ENCODE peak calls at places on chromosomes 1 and 21, in six cellular contexts. One of them, this sample, is unnamed.

GRCh38 chr1:34163792-34164509 is 1.1 kb downstream of the CSMD2 start:
- DNase-seq in iPS DF 19.7: no peak
- DNase-seq in stimulated activated CD4-positive, alpha-beta T cell treated with anti-CD3 and anti-CD28 coated beads, TNF-alpha, amount 100 ng/mL, for 48 hours: no peak
- DNase-seq in progenitor cell of endocrine pancreas: no peak
- DNase-seq in MV-4-11: no peak
- DNase-seq in GM12865: no peak
- DNase-seq in this sample: no peak

GRCh38 chr1:156776942-156777341 is 9.6 kb downstream of the PRCC start:
- DNase-seq in iPS DF 19.7: no peak
- DNase-seq in stimulated activated CD4-positive, alpha-beta T cell treated with anti-CD3 and anti-CD28 coated beads, TNF-alpha, amount 100 ng/mL, for 48 hours: no peak
- DNase-seq in progenitor cell of endocrine pancreas: no peak
- DNase-seq in MV-4-11: no peak
- DNase-seq in GM12865: no peak
- DNase-seq in this sample: no peak

GRCh38 chr1:13651279-13651678 is 48.7 kb upstream of the PRDM2 start:
- DNase-seq in iPS DF 19.7: no peak
- DNase-seq in stimulated activated CD4-positive, alpha-beta T cell treated with anti-CD3 and anti-CD28 coated beads, TNF-alpha, amount 100 ng/mL, for 48 hours: no peak
- DNase-seq in progenitor cell of endocrine pancreas: no peak
- DNase-seq in MV-4-11: no peak
- DNase-seq in GM12865: no peak
- DNase-seq in this sample: no peak

GRCh38 chr1:197778326-197778922 is 3.1 kb upstream of the DENND1B start:
- DNase-seq in iPS DF 19.7: no peak
- DNase-seq in stimulated activated CD4-positive, alpha-beta T cell treated with anti-CD3 and anti-CD28 coated beads, TNF-alpha, amount 100 ng/mL, for 48 hours: no peak
- DNase-seq in progenitor cell of endocrine pancreas: no peak
- DNase-seq in MV-4-11: peak
- DNase-seq in GM12865: no peak
- DNase-seq in this sample: no peak

GRCh38 chr1:218816999-218817398 is 356.7 kb upstream of the LYPLAL1 start:
- DNase-seq in iPS DF 19.7: no peak
- DNase-seq in stimulated activated CD4-positive, alpha-beta T cell treated with anti-CD3 and anti-CD28 coated beads, TNF-alpha, amount 100 ng/mL, for 48 hours: no peak
- DNase-seq in progenitor cell of endocrine pancreas: no peak
- DNase-seq in MV-4-11: peak
- DNase-seq in GM12865: no peak
- DNase-seq in this sample: no peak

GRCh38 chr21:34027727-34028461 is 45.5 kb upstream of the MRPS6 start:
- DNase-seq in iPS DF 19.7: no peak
- DNase-seq in stimulated activated CD4-positive, alpha-beta T cell treated with anti-CD3 and anti-CD28 coated beads, TNF-alpha, amount 100 ng/mL, for 48 hours: no peak
- DNase-seq in progenitor cell of endocrine pancreas: no peak
- DNase-seq in MV-4-11: no peak
- DNase-seq in GM12865: no peak
- DNase-seq in this sample: no peak

GRCh38 chr1:154420172-154420571 is 15.0 kb downstream of the IL6R start:
- DNase-seq in iPS DF 19.7: no peak
- DNase-seq in stimulated activated CD4-positive, alpha-beta T cell treated with anti-CD3 and anti-CD28 coated beads, TNF-alpha, amount 100 ng/mL, for 48 hours: no peak
- DNase-seq in progenitor cell of endocrine pancreas: no peak
- DNase-seq in MV-4-11: peak
- DNase-seq in GM12865: peak
- DNase-seq in this sample: no peak

GRCh38 chr1:61083014-61083798 is 845 bp downstream of the NFIA start:
- DNase-seq in iPS DF 19.7: no peak
- DNase-seq in stimulated activated CD4-positive, alpha-beta T cell treated with anti-CD3 and anti-CD28 coated beads, TNF-alpha, amount 100 ng/mL, for 48 hours: no peak
- DNase-seq in progenitor cell of endocrine pancreas: peak
- DNase-seq in MV-4-11: no peak
- DNase-seq in GM12865: no peak
- DNase-seq in this sample: no peak

GRCh38 chr21:38733973-38734546 is 71.7 kb upstream of the ETS2 start:
- DNase-seq in iPS DF 19.7: no peak
- DNase-seq in stimulated activated CD4-positive, alpha-beta T cell treated with anti-CD3 and anti-CD28 coated beads, TNF-alpha, amount 100 ng/mL, for 48 hours: peak
- DNase-seq in progenitor cell of endocrine pancreas: peak
- DNase-seq in MV-4-11: peak
- DNase-seq in GM12865: peak
- DNase-seq in this sample: no peak

GRCh38 chr1:41433501-41433900 is 51.0 kb downstream of the EDN2 start:
- DNase-seq in iPS DF 19.7: no peak
- DNase-seq in stimulated activated CD4-positive, alpha-beta T cell treated with anti-CD3 and anti-CD28 coated beads, TNF-alpha, amount 100 ng/mL, for 48 hours: no peak
- DNase-seq in progenitor cell of endocrine pancreas: no peak
- DNase-seq in MV-4-11: no peak
- DNase-seq in GM12865: no peak
- DNase-seq in this sample: no peak

GRCh38 chr1:91937613-91938012 is 11.6 kb upstream of the BRDT start:
- DNase-seq in iPS DF 19.7: no peak
- DNase-seq in stimulated activated CD4-positive, alpha-beta T cell treated with anti-CD3 and anti-CD28 coated beads, TNF-alpha, amount 100 ng/mL, for 48 hours: no peak
- DNase-seq in progenitor cell of endocrine pancreas: no peak
- DNase-seq in MV-4-11: no peak
- DNase-seq in GM12865: no peak
- DNase-seq in this sample: no peak

GRCh38 chr1:36391271-36391670 is 5.5 kb upstream of the STK40 start:
- DNase-seq in iPS DF 19.7: no peak
- DNase-seq in stimulated activated CD4-positive, alpha-beta T cell treated with anti-CD3 and anti-CD28 coated beads, TNF-alpha, amount 100 ng/mL, for 48 hours: no peak
- DNase-seq in progenitor cell of endocrine pancreas: no peak
- DNase-seq in MV-4-11: no peak
- DNase-seq in GM12865: no peak
- DNase-seq in this sample: no peak

GRCh38 chr1:234604726-234605492 is 5.1 kb downstream of the IRF2BP2 start:
- DNase-seq in iPS DF 19.7: no peak
- DNase-seq in stimulated activated CD4-positive, alpha-beta T cell treated with anti-CD3 and anti-CD28 coated beads, TNF-alpha, amount 100 ng/mL, for 48 hours: no peak
- DNase-seq in progenitor cell of endocrine pancreas: no peak
- DNase-seq in MV-4-11: peak
- DNase-seq in GM12865: no peak
- DNase-seq in this sample: no peak

GRCh38 chr21:41961753-41962152 is 7.9 kb upstream of the C2CD2 start:
- DNase-seq in iPS DF 19.7: no peak
- DNase-seq in stimulated activated CD4-positive, alpha-beta T cell treated with anti-CD3 and anti-CD28 coated beads, TNF-alpha, amount 100 ng/mL, for 48 hours: no peak
- DNase-seq in progenitor cell of endocrine pancreas: no peak
- DNase-seq in MV-4-11: no peak
- DNase-seq in GM12865: no peak
- DNase-seq in this sample: no peak

GRCh38 chr1:110064576-110065337 is 5.7 kb downstream of the ALX3 start:
- DNase-seq in iPS DF 19.7: no peak
- DNase-seq in stimulated activated CD4-positive, alpha-beta T cell treated with anti-CD3 and anti-CD28 coated beads, TNF-alpha, amount 100 ng/mL, for 48 hours: no peak
- DNase-seq in progenitor cell of endocrine pancreas: no peak
- DNase-seq in MV-4-11: no peak
- DNase-seq in GM12865: no peak
- DNase-seq in this sample: no peak

GRCh38 chr21:28745131-28746055 is 247.3 kb downstream of the LTN1 start:
- DNase-seq in iPS DF 19.7: peak
- DNase-seq in stimulated activated CD4-positive, alpha-beta T cell treated with anti-CD3 and anti-CD28 coated beads, TNF-alpha, amount 100 ng/mL, for 48 hours: peak
- DNase-seq in progenitor cell of endocrine pancreas: peak
- DNase-seq in MV-4-11: peak
- DNase-seq in GM12865: peak
- DNase-seq in this sample: no peak

GRCh38 chr1:85264150-85264549 is 4.7 kb upstream of the C1orf52 start:
- DNase-seq in iPS DF 19.7: no peak
- DNase-seq in stimulated activated CD4-positive, alpha-beta T cell treated with anti-CD3 and anti-CD28 coated beads, TNF-alpha, amount 100 ng/mL, for 48 hours: no peak
- DNase-seq in progenitor cell of endocrine pancreas: no peak
- DNase-seq in MV-4-11: no peak
- DNase-seq in GM12865: no peak
- DNase-seq in this sample: no peak

GRCh38 chr21:31987696-31988095 is 114.9 kb downstream of the HUNK start:
- DNase-seq in iPS DF 19.7: no peak
- DNase-seq in stimulated activated CD4-positive, alpha-beta T cell treated with anti-CD3 and anti-CD28 coated beads, TNF-alpha, amount 100 ng/mL, for 48 hours: no peak
- DNase-seq in progenitor cell of endocrine pancreas: no peak
- DNase-seq in MV-4-11: no peak
- DNase-seq in GM12865: no peak
- DNase-seq in this sample: no peak

GRCh38 chr1:4002741-4003140 is 102.7 kb upstream of the C1orf174 start:
- DNase-seq in iPS DF 19.7: no peak
- DNase-seq in stimulated activated CD4-positive, alpha-beta T cell treated with anti-CD3 and anti-CD28 coated beads, TNF-alpha, amount 100 ng/mL, for 48 hours: no peak
- DNase-seq in progenitor cell of endocrine pancreas: no peak
- DNase-seq in MV-4-11: no peak
- DNase-seq in GM12865: no peak
- DNase-seq in this sample: no peak

GRCh38 chr1:14970799-14971141 is 182.8 kb upstream of the TMEM51 start:
- DNase-seq in iPS DF 19.7: no peak
- DNase-seq in stimulated activated CD4-positive, alpha-beta T cell treated with anti-CD3 and anti-CD28 coated beads, TNF-alpha, amount 100 ng/mL, for 48 hours: no peak
- DNase-seq in progenitor cell of endocrine pancreas: no peak
- DNase-seq in MV-4-11: no peak
- DNase-seq in GM12865: no peak
- DNase-seq in this sample: no peak

GRCh38 chr1:15660151-15660550 is 24.0 kb upstream of the PLEKHM2 start:
- DNase-seq in iPS DF 19.7: no peak
- DNase-seq in stimulated activated CD4-positive, alpha-beta T cell treated with anti-CD3 and anti-CD28 coated beads, TNF-alpha, amount 100 ng/mL, for 48 hours: no peak
- DNase-seq in progenitor cell of endocrine pancreas: no peak
- DNase-seq in MV-4-11: no peak
- DNase-seq in GM12865: no peak
- DNase-seq in this sample: no peak

GRCh38 chr1:225962440-225962975 is 21.5 kb upstream of the LEFTY2 start:
- DNase-seq in iPS DF 19.7: no peak
- DNase-seq in stimulated activated CD4-positive, alpha-beta T cell treated with anti-CD3 and anti-CD28 coated beads, TNF-alpha, amount 100 ng/mL, for 48 hours: peak
- DNase-seq in progenitor cell of endocrine pancreas: peak
- DNase-seq in MV-4-11: no peak
- DNase-seq in GM12865: peak
- DNase-seq in this sample: peak

GRCh38 chr1:85059563-85059962 is 11.3 kb upstream of the MCOLN3 start:
- DNase-seq in iPS DF 19.7: no peak
- DNase-seq in stimulated activated CD4-positive, alpha-beta T cell treated with anti-CD3 and anti-CD28 coated beads, TNF-alpha, amount 100 ng/mL, for 48 hours: no peak
- DNase-seq in progenitor cell of endocrine pancreas: no peak
- DNase-seq in MV-4-11: no peak
- DNase-seq in GM12865: no peak
- DNase-seq in this sample: no peak